ENCODE peak calls at places on chromosomes 3 and 15, in seven cellular contexts. Z is neuronal stem cell, N is mesendoderm, Q is mesenchymal stem cell, S is H9, E is H1, W is trophoblast cell. P is an unnamed sample.

GRCh38 chr3:190970560-190970959 is 108.1 kb upstream of the GMNC start:
- DNase-seq in Z (no peak), N (no peak), Q (no peak), S (no peak), E (no peak), W (no peak), P (no peak)

GRCh38 chr15:40279437-40280141 is 3.3 kb downstream of the ANKRD63 start:
- DNase-seq in Z (peak; percentile 75), N (peak; percentile 78), Q (peak; percentile 54), S (peak; percentile 90), E (peak; percentile 99), W (peak; percentile 56), P (no peak)

GRCh38 chr3:25455316-25456232 is 27.5 kb downstream of the RARB start:
- DNase-seq in Z (no peak), N (no peak), Q (peak; percentile 39), S (no peak), E (no peak), W (no peak), P (no peak)

GRCh38 chr15:81966628-81967027 is 79.2 kb downstream of the MEX3B start:
- DNase-seq in Z (no peak), N (no peak), Q (peak; percentile 41), S (no peak), E (no peak), W (no peak), P (peak; percentile 29)

GRCh38 chr3:132006605-132007204 is 28.1 kb downstream of the CPNE4 start:
- DNase-seq in Z (peak; percentile 9), N (peak; percentile 52), Q (peak; percentile 37), S (peak; percentile 48), E (peak; percentile 66), W (peak; percentile 36), P (peak; percentile 24)

GRCh38 chr3:31364188-31364587 is 168.5 kb upstream of the STT3B start:
- DNase-seq in Z (no peak), N (no peak), Q (peak; percentile 10), S (no peak), E (no peak), W (no peak), P (peak; percentile 21)

GRCh38 chr3:38004415-38005075 is 14.0 kb downstream of the VILL start:
- DNase-seq in Z (no peak), N (peak; percentile 63), Q (peak; percentile 72), S (peak; percentile 60), E (peak; percentile 70), W (peak; percentile 58), P (peak; percentile 59)

GRCh38 chr3:114411811-114412803 is 118.3 kb downstream of the TIGIT start:
- DNase-seq in Z (no peak), N (no peak), Q (peak; percentile 64), S (no peak), E (no peak), W (no peak), P (peak; percentile 87)

GRCh38 chr3:8712045-8712870 is 21.3 kb upstream of the CAV3 start:
- DNase-seq in Z (no peak), N (no peak), Q (no peak), S (no peak), E (no peak), W (no peak), P (peak; percentile 34)

GRCh38 chr3:46359748-46360509 is 6.0 kb downstream of the CCR2 start:
- DNase-seq in Z (peak; percentile 30), N (peak; percentile 80), Q (no peak), S (no peak), E (no peak), W (no peak), P (peak; percentile 21)

GRCh38 chr3:152316318-152316717 is 47.6 kb downstream of the MBNL1 start:
- DNase-seq in Z (no peak), N (no peak), Q (no peak), S (no peak), E (no peak), W (no peak), P (no peak)

GRCh38 chr3:196778755-196779154 is 39.1 kb downstream of the PAK2 start:
- DNase-seq in Z (no peak), N (no peak), Q (peak; percentile 87), S (no peak), E (no peak), W (no peak), P (peak; percentile 74)

GRCh38 chr3:159249472-159250131 is 447.7 kb downstream of the MFSD1 start:
- DNase-seq in Z (no peak), N (no peak), Q (no peak), S (no peak), E (no peak), W (no peak), P (no peak)

GRCh38 chr3:32305477-32305876 is 67.0 kb downstream of the CMTM8 start:
- DNase-seq in Z (no peak), N (no peak), Q (no peak), S (no peak), E (no peak), W (no peak), P (no peak)

GRCh38 chr3:115960799-115961198 is 337.5 kb downstream of the GAP43 start:
- DNase-seq in Z (no peak), N (no peak), Q (no peak), S (no peak), E (no peak), W (no peak), P (no peak)

GRCh38 chr3:61451841-61452240 is 109.5 kb upstream of the PTPRG start:
- DNase-seq in Z (no peak), N (no peak), Q (no peak), S (no peak), E (no peak), W (peak; percentile 25), P (peak; percentile 28)

GRCh38 chr15:71999807-72000206 is 118.1 kb downstream of the MYO9A start:
- DNase-seq in Z (no peak), N (no peak), Q (no peak), S (no peak), E (no peak), W (no peak), P (no peak)
- H2AK5ac ChIP-seq in Z (no peak overlapping the region), N (no peak overlapping the region), Q (no peak overlapping the region), S (no peak overlapping the region), E (no peak overlapping the region), W (no peak overlapping the region), P (no peak overlapping the region)

DNA sequence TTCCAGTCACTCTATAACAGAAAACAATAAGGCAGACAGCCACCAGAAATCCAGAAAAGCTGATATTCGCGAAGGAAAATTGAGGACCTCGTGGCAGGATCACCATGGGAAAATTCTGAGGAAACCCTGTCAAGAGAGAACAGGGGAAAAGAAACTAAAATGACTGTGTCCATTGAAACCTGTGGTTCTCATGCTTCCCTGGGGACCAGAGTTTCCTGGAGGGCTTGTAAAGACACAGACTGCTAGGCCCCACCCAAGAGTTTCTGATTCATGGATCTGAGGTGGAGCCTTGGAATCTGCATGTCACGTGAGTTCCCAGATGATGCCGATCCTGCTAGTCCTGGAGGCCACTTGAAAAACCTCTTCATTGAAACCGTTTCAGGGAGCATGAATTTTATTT is 420.5 kb downstream of the EPHB1 start:
- DNase-seq in Z (no peak), N (no peak), Q (no peak), S (no peak), E (no peak), W (no peak), P (no peak)
- H2AK5ac ChIP-seq in Z (no peak overlapping the region), N (no peak overlapping the region), Q (no peak overlapping the region), S (no peak overlapping the region), E (no peak overlapping the region), W (no peak overlapping the region), P (no peak overlapping the region)

DNA sequence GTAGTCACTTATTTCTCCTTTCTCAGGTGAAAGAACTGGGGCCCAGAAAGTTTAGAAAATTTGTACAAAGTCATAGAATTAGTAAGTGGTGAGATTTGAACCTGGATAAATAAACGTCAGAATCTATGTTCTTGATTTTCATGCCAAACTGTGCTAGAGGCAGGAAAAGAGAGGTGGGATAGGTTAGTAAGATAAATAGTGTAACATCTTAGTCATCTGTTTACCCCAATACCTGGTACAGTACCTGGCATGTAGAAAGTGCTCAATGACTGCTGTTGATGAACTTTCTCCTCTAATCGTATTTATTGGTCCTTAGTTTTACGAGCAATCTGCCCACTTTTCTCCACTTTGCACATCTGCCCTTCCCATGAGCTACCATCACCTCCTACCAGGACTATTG is 124.9 kb downstream of the MITF start:
- DNase-seq in Z (no peak), N (no peak), Q (no peak), S (no peak), E (no peak), W (no peak), P (no peak)
- H2AK5ac ChIP-seq in Z (no peak overlapping the region), N (no peak overlapping the region), Q (peak overlapping the region; percentile 16), S (no peak overlapping the region), E (no peak overlapping the region), W (no peak overlapping the region), P (peak overlapping the region; percentile 97)

GRCh38 chr3:17765819-17766472 is 23.5 kb upstream of the TBC1D5 start:
- DNase-seq in Z (no peak), N (no peak), Q (no peak), S (no peak), E (no peak), W (no peak), P (no peak)

GRCh38 chr3:17770682-17771081 is 28.3 kb upstream of the TBC1D5 start:
- DNase-seq in Z (no peak), N (no peak), Q (no peak), S (no peak), E (no peak), W (no peak), P (no peak)

GRCh38 chr3:17772556-17772955 is 30.1 kb upstream of the TBC1D5 start:
- DNase-seq in Z (no peak), N (no peak), Q (no peak), S (no peak), E (no peak), W (no peak), P (no peak)

GRCh38 chr3:17775073-17775472 is 32.6 kb upstream of the TBC1D5 start:
- DNase-seq in Z (no peak), N (no peak), Q (no peak), S (no peak), E (no peak), W (no peak), P (no peak)

GRCh38 chr3:17771177-17772048 is 29.0 kb upstream of the TBC1D5 start:
- DNase-seq in Z (no peak), N (no peak), Q (peak; percentile 7), S (no peak), E (no peak), W (no peak), P (no peak)
- H2AK5ac ChIP-seq in Z (no peak overlapping the region), N (no peak overlapping the region), Q (no peak overlapping the region), S (no peak overlapping the region), E (no peak overlapping the region), W (no peak overlapping the region), P (no peak overlapping the region)

DNA sequence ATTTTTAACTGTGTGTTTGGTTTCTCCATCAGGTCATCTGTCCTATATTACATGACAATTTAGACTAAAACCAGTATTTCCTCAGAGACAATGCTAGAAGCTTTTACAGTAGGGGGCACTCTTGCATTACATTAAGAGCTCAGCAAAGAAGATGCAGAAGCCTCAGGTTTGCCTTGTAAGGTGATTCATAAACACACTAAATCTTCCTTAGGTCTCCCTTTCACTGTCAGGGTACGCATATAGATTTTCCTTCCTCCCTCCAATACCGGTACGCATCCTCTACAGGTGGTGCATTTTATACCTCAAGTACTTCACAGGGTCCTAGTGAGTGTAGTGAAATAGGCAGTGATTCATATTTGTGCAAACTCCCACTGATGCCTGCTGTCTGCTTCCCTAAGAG is 46.5 kb downstream of the CD86 start:
- DNase-seq in Z (peak; percentile 43), N (peak; percentile 82), Q (peak; percentile 57), S (no peak), E (no peak), W (peak; percentile 64), P (peak; percentile 66)
- H2AK5ac ChIP-seq in Z (no peak overlapping the region), N (no peak overlapping the region), Q (no peak overlapping the region), S (no peak overlapping the region), E (no peak overlapping the region), W (no peak overlapping the region), P (no peak overlapping the region)

P was measured in IMR-90.